ENCODE peak calls at places on chromosome 9, in ten cellular contexts. One of them, this sample, is unnamed.

GRCh38 chr9:122261469-122261881 is 3.2 kb downstream of the RBM18 start:
- DNase-seq in HuH-7: peak; percentile 79
- DNase-seq in nephron progenitor cell: no peak
- DNase-seq in AG08395: peak; percentile 51
- DNase-seq in KBM-7: no peak
- DNase-seq in stimulated activated CD4-positive, alpha-beta T cell treated with anti-CD3 and anti-CD28 coated beads, Interleukin-4, amount 100 ng/mL, for 48 hours: no peak
- DNase-seq in AG09309: peak; percentile 55
- DNase-seq in NCI-H510A treated with DMSO at 0.1 percent for 48 hours: peak; percentile 2
- DNase-seq in stimulated activated CD8-positive, alpha-beta memory T cell treated with anti-CD3 and anti-CD28 coated beads, Interleukin-2, amount 100 ng/mL, for 1 hour: no peak
- DNase-seq in spleen: no peak
- DNase-seq in this sample: no peak

GRCh38 chr9:68705636-68706578 is 867 bp downstream of the PIP5K1B start:
- DNase-seq in HuH-7: peak; percentile 55
- DNase-seq in nephron progenitor cell: no peak
- DNase-seq in AG08395: no peak
- DNase-seq in KBM-7: peak; percentile 33
- DNase-seq in stimulated activated CD4-positive, alpha-beta T cell treated with anti-CD3 and anti-CD28 coated beads, Interleukin-4, amount 100 ng/mL, for 48 hours: no peak
- DNase-seq in AG09309: no peak
- DNase-seq in NCI-H510A treated with DMSO at 0.1 percent for 48 hours: no peak
- DNase-seq in stimulated activated CD8-positive, alpha-beta memory T cell treated with anti-CD3 and anti-CD28 coated beads, Interleukin-2, amount 100 ng/mL, for 1 hour: no peak
- DNase-seq in spleen: peak; percentile 85
- DNase-seq in this sample: peak; percentile 20

GRCh38 chr9:126531591-126531990 is 82.1 kb upstream of the LMX1B start:
- DNase-seq in HuH-7: no peak
- DNase-seq in nephron progenitor cell: no peak
- DNase-seq in AG08395: no peak
- DNase-seq in KBM-7: no peak
- DNase-seq in stimulated activated CD4-positive, alpha-beta T cell treated with anti-CD3 and anti-CD28 coated beads, Interleukin-4, amount 100 ng/mL, for 48 hours: no peak
- DNase-seq in AG09309: no peak
- DNase-seq in NCI-H510A treated with DMSO at 0.1 percent for 48 hours: no peak
- DNase-seq in stimulated activated CD8-positive, alpha-beta memory T cell treated with anti-CD3 and anti-CD28 coated beads, Interleukin-2, amount 100 ng/mL, for 1 hour: no peak
- DNase-seq in spleen: peak; percentile 51
- DNase-seq in this sample: no peak

GRCh38 chr9:131704988-131705387 is 34.9 kb downstream of the RAPGEF1 start:
- DNase-seq in HuH-7: no peak
- DNase-seq in nephron progenitor cell: no peak
- DNase-seq in AG08395: no peak
- DNase-seq in KBM-7: no peak
- DNase-seq in stimulated activated CD4-positive, alpha-beta T cell treated with anti-CD3 and anti-CD28 coated beads, Interleukin-4, amount 100 ng/mL, for 48 hours: no peak
- DNase-seq in AG09309: no peak
- DNase-seq in NCI-H510A treated with DMSO at 0.1 percent for 48 hours: no peak
- DNase-seq in stimulated activated CD8-positive, alpha-beta memory T cell treated with anti-CD3 and anti-CD28 coated beads, Interleukin-2, amount 100 ng/mL, for 1 hour: no peak
- DNase-seq in spleen: no peak
- DNase-seq in this sample: no peak

GRCh38 chr9:76027426-76027825 is 137.0 kb downstream of the PCSK5 start:
- DNase-seq in HuH-7: no peak
- DNase-seq in nephron progenitor cell: no peak
- DNase-seq in AG08395: no peak
- DNase-seq in KBM-7: no peak
- DNase-seq in stimulated activated CD4-positive, alpha-beta T cell treated with anti-CD3 and anti-CD28 coated beads, Interleukin-4, amount 100 ng/mL, for 48 hours: no peak
- DNase-seq in AG09309: no peak
- DNase-seq in NCI-H510A treated with DMSO at 0.1 percent for 48 hours: no peak
- DNase-seq in stimulated activated CD8-positive, alpha-beta memory T cell treated with anti-CD3 and anti-CD28 coated beads, Interleukin-2, amount 100 ng/mL, for 1 hour: no peak
- DNase-seq in spleen: no peak
- DNase-seq in this sample: no peak

GRCh38 chr9:38061326-38061947 is 7.6 kb downstream of the SHB start:
- DNase-seq in HuH-7: no peak
- DNase-seq in nephron progenitor cell: no peak
- DNase-seq in AG08395: no peak
- DNase-seq in KBM-7: no peak
- DNase-seq in stimulated activated CD4-positive, alpha-beta T cell treated with anti-CD3 and anti-CD28 coated beads, Interleukin-4, amount 100 ng/mL, for 48 hours: no peak
- DNase-seq in AG09309: no peak
- DNase-seq in NCI-H510A treated with DMSO at 0.1 percent for 48 hours: no peak
- DNase-seq in stimulated activated CD8-positive, alpha-beta memory T cell treated with anti-CD3 and anti-CD28 coated beads, Interleukin-2, amount 100 ng/mL, for 1 hour: no peak
- DNase-seq in spleen: peak; percentile 24
- DNase-seq in this sample: no peak

GRCh38 chr9:98861881-98862501 is 54.5 kb downstream of the GALNT12 start:
- DNase-seq in HuH-7: no peak
- DNase-seq in nephron progenitor cell: no peak
- DNase-seq in AG08395: peak; percentile 82
- DNase-seq in KBM-7: no peak
- DNase-seq in stimulated activated CD4-positive, alpha-beta T cell treated with anti-CD3 and anti-CD28 coated beads, Interleukin-4, amount 100 ng/mL, for 48 hours: no peak
- DNase-seq in AG09309: peak; percentile 99
- DNase-seq in NCI-H510A treated with DMSO at 0.1 percent for 48 hours: no peak
- DNase-seq in stimulated activated CD8-positive, alpha-beta memory T cell treated with anti-CD3 and anti-CD28 coated beads, Interleukin-2, amount 100 ng/mL, for 1 hour: no peak
- DNase-seq in spleen: no peak
- DNase-seq in this sample: no peak

GRCh38 chr9:26723486-26723885 is 169.1 kb downstream of the CAAP1 start:
- DNase-seq in HuH-7: peak; percentile 24
- DNase-seq in nephron progenitor cell: peak; percentile 51
- DNase-seq in AG08395: peak; percentile 37
- DNase-seq in KBM-7: peak; percentile 70
- DNase-seq in stimulated activated CD4-positive, alpha-beta T cell treated with anti-CD3 and anti-CD28 coated beads, Interleukin-4, amount 100 ng/mL, for 48 hours: peak; percentile 12
- DNase-seq in AG09309: no peak
- DNase-seq in NCI-H510A treated with DMSO at 0.1 percent for 48 hours: no peak
- DNase-seq in stimulated activated CD8-positive, alpha-beta memory T cell treated with anti-CD3 and anti-CD28 coated beads, Interleukin-2, amount 100 ng/mL, for 1 hour: no peak
- DNase-seq in spleen: no peak
- DNase-seq in this sample: peak; percentile 90

GRCh38 chr9:36173861-36174260 is 4.7 kb downstream of the CCIN start:
- DNase-seq in HuH-7: no peak
- DNase-seq in nephron progenitor cell: no peak
- DNase-seq in AG08395: no peak
- DNase-seq in KBM-7: no peak
- DNase-seq in stimulated activated CD4-positive, alpha-beta T cell treated with anti-CD3 and anti-CD28 coated beads, Interleukin-4, amount 100 ng/mL, for 48 hours: no peak
- DNase-seq in AG09309: no peak
- DNase-seq in NCI-H510A treated with DMSO at 0.1 percent for 48 hours: no peak
- DNase-seq in stimulated activated CD8-positive, alpha-beta memory T cell treated with anti-CD3 and anti-CD28 coated beads, Interleukin-2, amount 100 ng/mL, for 1 hour: no peak
- DNase-seq in spleen: no peak
- DNase-seq in this sample: no peak

GRCh38 chr9:81871695-81872094 is 56.5 kb upstream of the SPATA31D4 start:
- DNase-seq in HuH-7: no peak
- DNase-seq in nephron progenitor cell: no peak
- DNase-seq in AG08395: peak; percentile 79
- DNase-seq in KBM-7: no peak
- DNase-seq in stimulated activated CD4-positive, alpha-beta T cell treated with anti-CD3 and anti-CD28 coated beads, Interleukin-4, amount 100 ng/mL, for 48 hours: no peak
- DNase-seq in AG09309: no peak
- DNase-seq in NCI-H510A treated with DMSO at 0.1 percent for 48 hours: no peak
- DNase-seq in stimulated activated CD8-positive, alpha-beta memory T cell treated with anti-CD3 and anti-CD28 coated beads, Interleukin-2, amount 100 ng/mL, for 1 hour: no peak
- DNase-seq in spleen: no peak
- DNase-seq in this sample: no peak

GRCh38 chr9:16236882-16237281 is 633.6 kb downstream of the BNC2 start:
- DNase-seq in HuH-7: no peak
- DNase-seq in nephron progenitor cell: no peak
- DNase-seq in AG08395: peak; percentile 43
- DNase-seq in KBM-7: no peak
- DNase-seq in stimulated activated CD4-positive, alpha-beta T cell treated with anti-CD3 and anti-CD28 coated beads, Interleukin-4, amount 100 ng/mL, for 48 hours: no peak
- DNase-seq in AG09309: no peak
- DNase-seq in NCI-H510A treated with DMSO at 0.1 percent for 48 hours: no peak
- DNase-seq in stimulated activated CD8-positive, alpha-beta memory T cell treated with anti-CD3 and anti-CD28 coated beads, Interleukin-2, amount 100 ng/mL, for 1 hour: no peak
- DNase-seq in spleen: no peak
- DNase-seq in this sample: no peak

GRCh38 chr9:80792721-80793120 is 896.6 kb downstream of the TLE1 start:
- DNase-seq in HuH-7: no peak
- DNase-seq in nephron progenitor cell: no peak
- DNase-seq in AG08395: no peak
- DNase-seq in KBM-7: no peak
- DNase-seq in stimulated activated CD4-positive, alpha-beta T cell treated with anti-CD3 and anti-CD28 coated beads, Interleukin-4, amount 100 ng/mL, for 48 hours: no peak
- DNase-seq in AG09309: no peak
- DNase-seq in NCI-H510A treated with DMSO at 0.1 percent for 48 hours: no peak
- DNase-seq in stimulated activated CD8-positive, alpha-beta memory T cell treated with anti-CD3 and anti-CD28 coated beads, Interleukin-2, amount 100 ng/mL, for 1 hour: no peak
- DNase-seq in spleen: no peak
- DNase-seq in this sample: no peak

GRCh38 chr9:114283551-114284111 is 39.3 kb upstream of the ORM1 start:
- DNase-seq in HuH-7: no peak
- DNase-seq in nephron progenitor cell: no peak
- DNase-seq in AG08395: no peak
- DNase-seq in KBM-7: no peak
- DNase-seq in stimulated activated CD4-positive, alpha-beta T cell treated with anti-CD3 and anti-CD28 coated beads, Interleukin-4, amount 100 ng/mL, for 48 hours: no peak
- DNase-seq in AG09309: no peak
- DNase-seq in NCI-H510A treated with DMSO at 0.1 percent for 48 hours: no peak
- DNase-seq in stimulated activated CD8-positive, alpha-beta memory T cell treated with anti-CD3 and anti-CD28 coated beads, Interleukin-2, amount 100 ng/mL, for 1 hour: no peak
- DNase-seq in spleen: peak; percentile 51
- DNase-seq in this sample: peak; percentile 6